ENCODE peak calls at places on chromosome 16, in nine cellular contexts. V, Z, G, J, U, T, X, Q and W are unnamed samples. For H3K27me3, H3K4me1 and H3K9me3, the result is how much of the 10 kb centered on the place peaks cover.

GRCh38 chr16:13779676-13780075 is 140.3 kb upstream of the ERCC4 start:
- DNase-seq in V (no peak), Z (no peak), G (no peak), J (no peak), U (no peak), T (no peak), X (no peak), Q (no peak), W (no peak)

GRCh38 chr16:72620853-72621252 is 427.1 kb downstream of the ZFHX3 start:
- DNase-seq in V (no peak), Z (no peak), G (no peak), J (no peak), U (no peak), T (no peak), X (no peak), Q (no peak), W (no peak)

GRCh38 chr16:58027341-58028167 is 2.0 kb downstream of the MMP15 start:
- DNase-seq in V (peak), Z (peak), G (peak), J (peak), U (no peak), T (no peak), X (no peak), Q (no peak), W (no peak)

GRCh38 chr16:79762217-79762616 is 161.7 kb upstream of the MAF start:
- DNase-seq in V (no peak), Z (no peak), G (no peak), J (no peak), U (no peak), T (no peak), X (no peak), Q (no peak), W (no peak)

GRCh38 chr16:29757950-29758466 is 12.2 kb upstream of the C16orf54 start:
- DNase-seq in V (no peak), Z (no peak), G (peak), J (peak), U (no peak), T (no peak), X (no peak), Q (peak), W (no peak)

GRCh38 chr16:51636913-51637743 is 486.1 kb upstream of the SALL1 start:
- DNase-seq in V (no peak), Z (no peak), G (peak), J (no peak), U (no peak), T (no peak), X (peak), Q (no peak), W (no peak)

GRCh38 chr16:66869424-66869823 is 10.9 kb upstream of the PDP2 start:
- DNase-seq in V (no peak), Z (no peak), G (no peak), J (no peak), U (no peak), T (no peak), X (no peak), Q (no peak), W (no peak)

GRCh38 chr16:57203451-57203850 is 17.3 kb downstream of the RSPRY1 start:
- DNase-seq in V (no peak), Z (no peak), G (no peak), J (no peak), U (no peak), T (no peak), X (no peak), Q (no peak), W (no peak)

GRCh38 chr16:69555867-69556266 is 9.9 kb upstream of the NFAT5 start:
- DNase-seq in V (no peak), Z (no peak), G (no peak), J (no peak), U (no peak), T (no peak), X (no peak), Q (no peak), W (no peak)

GRCh38 chr16:30065943-30066881 is 652 bp downstream of the ALDOA start:
- DNase-seq in V (no peak), Z (no peak), G (peak), J (peak), U (no peak), T (no peak), X (no peak), Q (no peak), W (no peak)

GRCh38 chr16:30903596-30903995 is 7.2 kb downstream of the CTF1 start:
- DNase-seq in V (no peak), Z (no peak), G (peak), J (peak), U (no peak), T (no peak), X (peak), Q (peak), W (no peak)

GRCh38 chr16:27364493-27365141 is 37.4 kb upstream of the IL21R start:
- DNase-seq in V (no peak), Z (no peak), G (no peak), J (peak), U (no peak), T (no peak), X (no peak), Q (no peak), W (no peak)

GRCh38 chr16:76614255-76614654 is 337.1 kb downstream of the CNTNAP4 start:
- DNase-seq in V (no peak), Z (no peak), G (no peak), J (no peak), U (no peak), T (no peak), X (no peak), Q (no peak), W (no peak)

GRCh38 chr16:66954097-66954659 is 6.9 kb upstream of the CES3 start:
- DNase-seq in V (peak), Z (peak), G (peak), J (peak), U (peak), T (peak), X (peak), Q (peak), W (peak)

GRCh38 chr16:54817432-54817831 is 113.2 kb upstream of the IRX5 start:
- DNase-seq in V (no peak), Z (no peak), G (peak), J (no peak), U (peak), T (no peak), X (peak), Q (no peak), W (no peak)

GRCh38 chr16:22264786-22265185 is 32.4 kb upstream of the POLR3E start:
- DNase-seq in V (no peak), Z (no peak), G (no peak), J (no peak), U (no peak), T (no peak), X (no peak), Q (no peak), W (no peak)

GRCh38 chr16:8182761-8183160 is 407.6 kb downstream of the TMEM114 start:
- DNase-seq in V (no peak), Z (no peak), G (no peak), J (no peak), U (no peak), T (no peak), X (no peak), Q (no peak), W (no peak)

GRCh38 chr16:31064882-31065461 is 9.1 kb downstream of the ZNF668 start:
- DNase-seq in V (peak), Z (no peak), G (peak), J (peak), U (no peak), T (no peak), X (peak), Q (peak), W (no peak)

GRCh38 chr16:83356266-83356665 is 451.5 kb upstream of the HSBP1 start:
- DNase-seq in V (no peak), Z (peak), G (peak), J (peak), U (no peak), T (no peak), X (peak), Q (no peak), W (no peak)

GRCh38 chr16:77660311-77660710 is 62.0 kb upstream of the NUDT7 start:
- DNase-seq in V (no peak), Z (peak), G (peak), J (peak), U (no peak), T (no peak), X (peak), Q (no peak), W (no peak)

GRCh38 chr16:52528393-52529080 is 18.4 kb downstream of the TOX3 start:
- DNase-seq in V (no peak), Z (no peak), G (no peak), J (no peak), U (no peak), T (no peak), X (no peak), Q (no peak), W (no peak)

GRCh38 chr16:17555176-17555575 is 84.4 kb upstream of the XYLT1 start:
- DNase-seq in V (no peak), Z (no peak), G (no peak), J (no peak), U (no peak), T (no peak), X (no peak), Q (no peak), W (no peak)

GRCh38 chr16:54165912-54166265 is 120.7 kb downstream of the IRX3 start:
- DNase-seq in V (no peak), Z (no peak), G (no peak), J (no peak), U (no peak), T (no peak), X (no peak), Q (no peak), W (no peak)

GRCh38 chr16:87926246-87927194 is 9.8 kb downstream of the CA5A start:
- DNase-seq in V (no peak), Z (no peak), G (no peak), J (no peak), U (no peak), T (no peak), X (no peak), Q (no peak), W (no peak)

GRCh38 chr16:13936596-13937081 is 16.7 kb downstream of the ERCC4 start:
- DNase-seq in V (no peak), Z (no peak), G (peak), J (peak), U (no peak), T (no peak), X (peak), Q (no peak), W (no peak)

GRCh38 chr16:7268182-7268581 is 64.5 kb upstream of the RBFOX1 start:
- DNase-seq in V (no peak), Z (no peak), G (no peak), J (peak), U (no peak), T (no peak), X (peak), Q (no peak), W (no peak)

GRCh38 chr16:89207993-89208392 is 7.7 kb upstream of the SLC22A31 start:
- DNase-seq in V (no peak), Z (no peak), G (no peak), J (no peak), U (no peak), T (no peak), X (no peak), Q (no peak), W (no peak)
- H3K27me3 ChIP-seq in V (half or more), Z (under half), G (under half), J (under half), U (under half), T (under half), X (under half), Q (under half), W (under half)

GRCh38 chr16:20242568-20243240 is 84.6 kb downstream of the GP2 start:
- DNase-seq in V (no peak), Z (no peak), G (no peak), J (no peak), U (no peak), T (no peak), X (no peak), Q (no peak), W (no peak)
- H3K4me1 ChIP-seq in V (under half), Z (under half), G (under half), J (under half), U (under half), T (under half), X (under half), Q (under half), W (under half)

DNA sequence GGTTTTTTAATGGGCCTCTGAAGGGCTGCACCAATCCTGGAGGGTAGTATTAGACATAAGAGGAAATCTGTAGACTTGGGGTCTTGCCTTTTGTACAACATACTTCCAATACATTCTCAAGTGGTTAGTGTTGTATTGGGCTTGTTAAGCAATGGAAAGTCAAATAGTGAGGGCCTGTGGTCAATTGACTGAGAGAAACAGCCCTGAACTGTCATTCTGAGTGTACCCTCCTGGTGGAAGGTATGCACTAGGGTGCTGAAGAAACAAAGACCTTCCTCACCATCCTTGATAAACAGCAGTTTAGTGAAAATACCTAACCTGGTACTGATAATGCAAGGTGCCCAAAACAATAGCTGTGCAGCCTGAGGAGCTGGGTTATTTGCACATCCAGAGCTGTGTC is 22.2 kb downstream of the OR2C1 start:
- DNase-seq in V (no peak), Z (no peak), G (no peak), J (no peak), U (no peak), T (no peak), X (no peak), Q (no peak), W (no peak)
- H3K9me3 ChIP-seq in V (under half), Z (under half), G (under half), J (under half), U (half or more), T (half or more), X (under half), Q (under half), W (under half)

DNA sequence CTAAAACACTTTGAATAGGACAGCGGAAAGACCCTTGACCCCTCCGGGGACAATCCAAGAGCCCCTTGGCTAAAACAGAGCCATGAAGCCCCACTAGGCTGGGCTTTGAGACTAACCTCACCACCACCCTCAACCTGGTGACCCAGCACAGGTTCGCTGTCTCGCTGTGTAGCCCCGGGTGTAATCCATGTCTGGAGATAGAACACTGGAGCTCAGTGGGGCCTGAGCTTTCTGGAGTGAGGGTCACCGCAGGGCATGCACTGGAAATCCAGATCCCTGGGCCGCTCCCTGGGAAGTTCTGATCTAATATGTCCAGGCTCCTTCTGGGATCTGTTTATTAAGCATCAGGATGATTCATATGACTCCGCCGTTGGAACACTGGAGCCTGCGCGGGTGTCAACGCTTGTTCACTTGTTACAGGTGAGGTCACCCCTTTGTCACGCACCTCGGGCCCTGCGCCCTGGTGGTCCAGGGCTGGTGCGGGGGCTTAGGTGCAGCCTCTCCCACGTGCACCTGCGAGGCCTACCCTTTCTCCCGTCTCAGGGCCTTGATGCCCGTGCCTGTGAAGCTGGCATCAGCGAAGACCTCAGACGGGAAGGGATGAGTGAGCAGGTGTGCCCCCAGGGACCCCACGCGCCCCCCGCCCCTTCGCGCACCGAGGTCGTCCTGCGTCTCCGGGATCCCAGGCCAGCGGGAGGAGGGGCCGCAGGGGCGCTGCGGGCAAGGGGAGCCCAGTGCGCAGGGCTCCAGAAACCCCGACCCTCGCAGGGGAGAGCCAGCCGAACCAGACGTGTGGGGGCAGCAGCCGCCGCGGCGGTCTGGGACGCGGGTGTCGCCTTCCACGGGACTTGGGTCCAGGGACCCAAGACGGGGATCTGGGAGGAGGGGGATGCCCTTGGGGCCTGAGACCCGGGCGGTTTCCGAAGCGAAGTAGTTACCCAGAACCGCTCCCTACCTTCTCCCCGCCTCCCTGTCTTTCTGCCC is 224.1 kb upstream of the FOXF1 start:
- DNase-seq in V (no peak), Z (no peak), G (no peak), J (peak), U (no peak), T (no peak), X (no peak), Q (no peak), W (no peak)
- H3K27me3 ChIP-seq in V (half or more), Z (half or more), G (half or more), J (half or more), U (under half), T (under half), X (half or more), Q (under half), W (under half)

GRCh38 chr16:23857256-23857891 is 21.6 kb downstream of the PRKCB start:
- DNase-seq in V (no peak), Z (no peak), G (no peak), J (no peak), U (no peak), T (no peak), X (peak), Q (no peak), W (no peak)

GRCh38 chr16:23852794-23853562 is 17.2 kb downstream of the PRKCB start:
- DNase-seq in V (no peak), Z (no peak), G (no peak), J (no peak), U (no peak), T (no peak), X (no peak), Q (no peak), W (no peak)

GRCh38 chr16:23857901-23858300 is 22.1 kb downstream of the PRKCB start:
- DNase-seq in V (no peak), Z (no peak), G (no peak), J (no peak), U (no peak), T (no peak), X (no peak), Q (no peak), W (no peak)

GRCh38 chr16:23856345-23856744 is 20.6 kb downstream of the PRKCB start:
- DNase-seq in V (no peak), Z (no peak), G (no peak), J (no peak), U (no peak), T (no peak), X (no peak), Q (no peak), W (no peak)

DNA sequence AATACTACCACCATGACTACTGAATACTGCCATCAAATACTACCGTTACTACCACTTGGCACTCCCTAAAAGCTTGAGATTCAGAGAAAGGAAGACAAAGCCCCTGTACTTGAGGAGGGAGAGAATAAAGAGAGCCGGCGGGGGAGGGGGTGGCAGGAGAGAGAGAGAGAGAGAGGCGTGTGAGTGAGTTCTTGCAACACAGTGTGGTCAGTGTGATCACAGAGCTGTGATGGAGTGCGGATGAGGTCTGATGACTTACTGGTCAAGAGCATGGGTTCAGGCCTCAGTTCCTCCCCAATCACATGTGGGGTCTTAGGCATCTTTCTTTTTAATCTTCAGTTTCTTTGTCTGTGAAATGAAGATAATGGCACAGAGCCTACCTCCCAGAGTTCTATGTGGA is 19.2 kb downstream of the PRKCB start:
- DNase-seq in V (no peak), Z (no peak), G (no peak), J (no peak), U (no peak), T (no peak), X (no peak), Q (peak), W (no peak)
- H3K4me1 ChIP-seq in V (under half), Z (under half), G (under half), J (under half), U (under half), T (under half), X (half or more), Q (under half), W (half or more)

GRCh38 chr16:59111280-59111679 is 377.2 kb upstream of the GOT2 start:
- DNase-seq in V (no peak), Z (no peak), G (no peak), J (no peak), U (no peak), T (no peak), X (no peak), Q (no peak), W (no peak)
- H3K9me3 ChIP-seq in V (under half), Z (under half), G (under half), J (under half), U (under half), T (under half), X (under half), Q (under half), W (under half)

DNA sequence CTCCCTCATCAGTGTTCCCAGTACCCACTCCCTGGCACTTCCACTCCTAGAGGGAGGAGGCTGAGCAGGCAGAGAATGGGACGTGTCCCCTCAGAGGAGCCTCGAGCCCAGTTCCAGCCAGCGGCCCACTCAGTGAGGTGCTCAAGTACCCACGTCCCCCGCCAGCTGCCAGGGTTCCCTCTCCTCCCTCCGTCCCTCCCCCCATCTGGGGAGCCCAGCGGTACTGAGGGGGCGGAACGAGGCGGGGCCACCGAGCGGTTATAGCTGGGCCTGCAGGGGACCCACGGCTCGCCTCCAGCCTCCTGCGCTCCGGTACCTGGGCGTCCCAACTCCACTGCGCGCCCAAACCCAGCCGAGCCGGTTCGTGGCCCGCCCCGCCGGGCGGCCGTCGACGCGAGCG is at the start of gene NPW:
- DNase-seq in V (no peak), Z (no peak), G (no peak), J (no peak), U (no peak), T (no peak), X (peak), Q (no peak), W (no peak)
- H3K27me3 ChIP-seq in V (half or more), Z (under half), G (under half), J (under half), U (under half), T (under half), X (under half), Q (under half), W (under half)